ENCODE peak calls at places on chromosome 11, in seven cellular contexts. One of them, this sample, is unnamed.
A peak's percentile ranks its signal among the peaks of the same experiment; 100 is the strongest.

GRCh38 chr11:98143661-98144060 is 877.1 kb upstream of the CNTN5 start:
- DNase-seq in foreskin fibroblast: no peak
- DNase-seq in tibial nerve: no peak
- DNase-seq in lower leg skin: no peak
- DNase-seq in kidney epithelial cell: peak; percentile 55
- DNase-seq in fibroblast of lung: no peak
- DNase-seq in H1: no peak
- DNase-seq in this sample: no peak

GRCh38 chr11:75334976-75335375 is 16.5 kb downstream of the ARRB1 start:
- DNase-seq in lower leg skin: no peak
- DNase-seq in fibroblast of lung: no peak
- DNase-seq in H1: no peak
- DNase-seq in kidney epithelial cell: no peak
- DNase-seq in foreskin fibroblast: peak; percentile 44
- DNase-seq in tibial nerve: no peak
- DNase-seq in this sample: no peak

GRCh38 chr11:12979928-12980689 is 29.0 kb upstream of the RASSF10 start:
- DNase-seq in kidney epithelial cell: no peak
- DNase-seq in fibroblast of lung: no peak
- DNase-seq in H1: no peak
- DNase-seq in foreskin fibroblast: no peak
- DNase-seq in lower leg skin: no peak
- DNase-seq in tibial nerve: no peak
- DNase-seq in this sample: no peak

GRCh38 chr11:103332409-103332808 is 223.2 kb downstream of the DYNC2H1 start:
- DNase-seq in lower leg skin: no peak
- DNase-seq in fibroblast of lung: no peak
- DNase-seq in H1: no peak
- DNase-seq in tibial nerve: no peak
- DNase-seq in foreskin fibroblast: no peak
- DNase-seq in kidney epithelial cell: no peak
- DNase-seq in this sample: no peak

GRCh38 chr11:124198852-124199389 is 15.8 kb downstream of the OR10D3 start:
- DNase-seq in fibroblast of lung: no peak
- DNase-seq in H1: no peak
- DNase-seq in tibial nerve: no peak
- DNase-seq in lower leg skin: no peak
- DNase-seq in kidney epithelial cell: no peak
- DNase-seq in foreskin fibroblast: no peak
- DNase-seq in this sample: no peak

GRCh38 chr11:125955856-125956255 is 10.0 kb downstream of the VSIG10L2 start:
- DNase-seq in H1: no peak
- DNase-seq in fibroblast of lung: no peak
- DNase-seq in foreskin fibroblast: no peak
- DNase-seq in kidney epithelial cell: no peak
- DNase-seq in tibial nerve: no peak
- DNase-seq in lower leg skin: no peak
- DNase-seq in this sample: no peak

GRCh38 chr11:93921695-93922468 is 71.5 kb upstream of the VSTM5 start:
- DNase-seq in foreskin fibroblast: peak; percentile 79
- DNase-seq in tibial nerve: no peak
- DNase-seq in lower leg skin: no peak
- DNase-seq in fibroblast of lung: peak; percentile 64
- DNase-seq in kidney epithelial cell: no peak
- DNase-seq in H1: peak; percentile 43
- DNase-seq in this sample: peak; percentile 58

GRCh38 chr11:47236482-47236881 is 12.1 kb downstream of the ACP2 start:
- DNase-seq in lower leg skin: no peak
- DNase-seq in tibial nerve: no peak
- DNase-seq in fibroblast of lung: peak; percentile 49
- DNase-seq in H1: no peak
- DNase-seq in foreskin fibroblast: peak; percentile 80
- DNase-seq in kidney epithelial cell: no peak
- DNase-seq in this sample: peak; percentile 3

GRCh38 chr11:131951146-131951545 is 580.7 kb downstream of the NTM start:
- DNase-seq in foreskin fibroblast: no peak
- DNase-seq in lower leg skin: no peak
- DNase-seq in tibial nerve: no peak
- DNase-seq in fibroblast of lung: no peak
- DNase-seq in kidney epithelial cell: no peak
- DNase-seq in H1: no peak
- DNase-seq in this sample: no peak

GRCh38 chr11:64593156-64594105 is 2.4 kb downstream of the SLC22A12 start:
- DNase-seq in tibial nerve: no peak
- DNase-seq in fibroblast of lung: no peak
- DNase-seq in foreskin fibroblast: no peak
- DNase-seq in H1: no peak
- DNase-seq in kidney epithelial cell: no peak
- DNase-seq in lower leg skin: no peak
- DNase-seq in this sample: no peak

GRCh38 chr11:83721286-83721685 is 435.1 kb upstream of the CCDC90B start:
- DNase-seq in H1: no peak
- DNase-seq in fibroblast of lung: no peak
- DNase-seq in kidney epithelial cell: peak; percentile 31
- DNase-seq in lower leg skin: no peak
- DNase-seq in foreskin fibroblast: no peak
- DNase-seq in tibial nerve: no peak
- DNase-seq in this sample: no peak

GRCh38 chr11:108733479-108734116 is 68.7 kb downstream of the DDX10 start:
- DNase-seq in H1: no peak
- DNase-seq in lower leg skin: no peak
- DNase-seq in fibroblast of lung: peak; percentile 84
- DNase-seq in kidney epithelial cell: no peak
- DNase-seq in foreskin fibroblast: peak; percentile 74
- DNase-seq in tibial nerve: no peak
- DNase-seq in this sample: no peak

GRCh38 chr11:3796346-3796745 is 1.0 kb downstream of the NUP98 start:
- DNase-seq in fibroblast of lung: no peak
- DNase-seq in tibial nerve: no peak
- DNase-seq in H1: no peak
- DNase-seq in lower leg skin: no peak
- DNase-seq in kidney epithelial cell: no peak
- DNase-seq in foreskin fibroblast: no peak
- DNase-seq in this sample: no peak

GRCh38 chr11:3796796-3797328 is 492 bp downstream of the NUP98 start:
- DNase-seq in foreskin fibroblast: no peak
- DNase-seq in fibroblast of lung: no peak
- DNase-seq in kidney epithelial cell: no peak
- DNase-seq in H1: no peak
- DNase-seq in lower leg skin: peak; percentile 40
- DNase-seq in tibial nerve: no peak
- DNase-seq in this sample: no peak

GRCh38 chr11:3797329-3798090 is at the start of gene NUP98:
- DNase-seq in lower leg skin: peak; percentile 100
- DNase-seq in foreskin fibroblast: peak; percentile 100
- DNase-seq in fibroblast of lung: peak; percentile 100
- DNase-seq in kidney epithelial cell: peak; percentile 97
- DNase-seq in tibial nerve: peak; percentile 99
- DNase-seq in H1: peak; percentile 100
- DNase-seq in this sample: peak; percentile 97

GRCh38 chr11:3799143-3799542 is 1.8 kb upstream of the NUP98 start:
- DNase-seq in tibial nerve: no peak
- DNase-seq in lower leg skin: no peak
- DNase-seq in fibroblast of lung: no peak
- DNase-seq in foreskin fibroblast: no peak
- DNase-seq in kidney epithelial cell: no peak
- DNase-seq in H1: no peak
- DNase-seq in this sample: no peak

DNA sequence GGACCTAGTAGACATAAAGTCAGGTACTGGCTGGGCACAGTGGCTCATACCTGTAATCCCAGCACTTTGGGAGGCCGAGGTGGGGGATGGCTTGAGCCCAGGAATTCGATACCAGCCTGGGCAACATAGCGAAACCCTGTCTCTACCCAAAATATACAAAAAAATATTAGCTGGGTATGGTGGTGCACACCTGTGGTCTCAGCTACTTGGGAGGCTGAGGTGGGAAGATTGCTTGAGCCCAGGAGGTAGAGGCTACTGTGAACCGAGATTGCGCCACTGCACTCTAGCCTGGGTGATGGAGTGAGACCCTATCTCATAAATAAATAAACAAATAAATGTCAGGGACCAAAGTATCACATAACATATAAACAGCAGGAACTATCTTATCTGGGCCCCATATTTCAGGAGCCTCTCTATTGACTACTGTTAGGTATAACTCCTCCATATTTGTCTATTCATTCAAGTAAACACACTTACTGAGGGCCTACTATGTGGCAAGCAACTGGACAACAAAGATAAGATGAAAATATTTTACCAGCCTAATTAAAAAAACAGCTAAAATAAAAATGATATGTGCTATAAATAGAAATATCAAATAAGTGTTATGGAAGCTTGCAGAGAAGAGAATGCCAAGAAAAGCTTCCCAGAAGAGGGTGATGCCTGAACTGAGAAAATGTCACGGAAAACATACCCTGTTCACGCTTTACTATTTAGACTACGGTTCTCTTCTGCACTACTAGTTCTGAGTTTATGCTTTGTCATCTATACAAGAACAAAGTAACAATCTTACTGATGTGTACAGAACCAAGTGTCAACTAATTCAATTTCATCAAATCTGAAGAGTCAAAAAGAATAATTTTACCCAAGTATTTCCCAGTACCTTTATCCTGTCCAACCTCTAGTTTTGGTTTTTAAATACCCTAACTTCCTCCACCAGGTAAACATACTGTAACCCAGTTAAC is 1.9 kb downstream of the NUP98 start:
- DNase-seq in H1: no peak
- DNase-seq in lower leg skin: no peak
- DNase-seq in foreskin fibroblast: no peak
- DNase-seq in kidney epithelial cell: no peak
- DNase-seq in fibroblast of lung: no peak
- DNase-seq in tibial nerve: no peak
- DNase-seq in this sample: no peak
- H3K4me3 ChIP-seq in H1: no peak overlapping the region
- H3K4me3 ChIP-seq in lower leg skin: no peak overlapping the region
- H3K4me3 ChIP-seq in foreskin fibroblast: peak overlapping the region; percentile 66
- H3K4me3 ChIP-seq in kidney epithelial cell: peak overlapping the region; percentile 100
- H3K4me3 ChIP-seq in fibroblast of lung: peak overlapping the region; percentile 83
- H3K4me3 ChIP-seq in tibial nerve: peak overlapping the region; percentile 87
- H3K4me3 ChIP-seq in this sample: peak overlapping the region; percentile 81

GRCh38 chr11:119742263-119742861 is 13.4 kb upstream of the NECTIN1 start:
- DNase-seq in tibial nerve: no peak
- DNase-seq in fibroblast of lung: peak; percentile 42
- DNase-seq in H1: no peak
- DNase-seq in kidney epithelial cell: no peak
- DNase-seq in foreskin fibroblast: peak; percentile 30
- DNase-seq in lower leg skin: no peak
- DNase-seq in this sample: peak; percentile 89
- H3K4me3 ChIP-seq in tibial nerve: peak overlapping the region; percentile 28
- H3K4me3 ChIP-seq in fibroblast of lung: peak overlapping the region; percentile 4
- H3K4me3 ChIP-seq in H1: peak overlapping the region; percentile 61
- H3K4me3 ChIP-seq in kidney epithelial cell: no peak overlapping the region
- H3K4me3 ChIP-seq in foreskin fibroblast: no peak overlapping the region
- H3K4me3 ChIP-seq in lower leg skin: no peak overlapping the region
- H3K4me3 ChIP-seq in this sample: no peak overlapping the region

GRCh38 chr11:78417888-78418583 is 416 bp upstream of the GAB2 start:
- DNase-seq in lower leg skin: peak; percentile 58
- DNase-seq in tibial nerve: peak; percentile 63
- DNase-seq in H1: no peak
- DNase-seq in fibroblast of lung: peak; percentile 73
- DNase-seq in foreskin fibroblast: peak; percentile 93
- DNase-seq in kidney epithelial cell: no peak
- DNase-seq in this sample: peak; percentile 92

GRCh38 chr11:78420255-78420764 is 2.7 kb upstream of the GAB2 start:
- DNase-seq in kidney epithelial cell: peak; percentile 82
- DNase-seq in foreskin fibroblast: peak; percentile 85
- DNase-seq in fibroblast of lung: peak; percentile 89
- DNase-seq in lower leg skin: peak; percentile 66
- DNase-seq in tibial nerve: peak; percentile 92
- DNase-seq in H1: no peak
- DNase-seq in this sample: peak; percentile 70

GRCh38 chr11:78417175-78417887 is at the start of gene GAB2:
- DNase-seq in H1: no peak
- DNase-seq in tibial nerve: no peak
- DNase-seq in lower leg skin: no peak
- DNase-seq in foreskin fibroblast: no peak
- DNase-seq in fibroblast of lung: no peak
- DNase-seq in kidney epithelial cell: no peak
- DNase-seq in this sample: no peak

GRCh38 chr11:78419327-78419726 is 1.7 kb upstream of the GAB2 start:
- DNase-seq in lower leg skin: peak; percentile 71
- DNase-seq in foreskin fibroblast: peak; percentile 94
- DNase-seq in kidney epithelial cell: peak; percentile 85
- DNase-seq in fibroblast of lung: peak; percentile 98
- DNase-seq in tibial nerve: peak; percentile 72
- DNase-seq in H1: no peak
- DNase-seq in this sample: no peak

GRCh38 chr11:78418584-78419211 is 1.1 kb upstream of the GAB2 start:
- DNase-seq in fibroblast of lung: no peak
- DNase-seq in kidney epithelial cell: no peak
- DNase-seq in foreskin fibroblast: peak; percentile 8
- DNase-seq in lower leg skin: no peak
- DNase-seq in tibial nerve: peak; percentile 14
- DNase-seq in H1: no peak
- DNase-seq in this sample: no peak
- H3K4me3 ChIP-seq in fibroblast of lung: peak overlapping the region; percentile 83
- H3K4me3 ChIP-seq in kidney epithelial cell: peak overlapping the region; percentile 64
- H3K4me3 ChIP-seq in foreskin fibroblast: peak overlapping the region; percentile 77
- H3K4me3 ChIP-seq in lower leg skin: no peak overlapping the region
- H3K4me3 ChIP-seq in tibial nerve: peak overlapping the region; percentile 73
- H3K4me3 ChIP-seq in H1: peak overlapping the region; percentile 83
- H3K4me3 ChIP-seq in this sample: peak overlapping the region; percentile 81

GRCh38 chr11:8684600-8685290 is 2.2 kb downstream of the RPL27A start:
- DNase-seq in tibial nerve: no peak
- DNase-seq in foreskin fibroblast: no peak
- DNase-seq in fibroblast of lung: no peak
- DNase-seq in kidney epithelial cell: no peak
- DNase-seq in lower leg skin: no peak
- DNase-seq in H1: no peak
- DNase-seq in this sample: no peak

GRCh38 chr11:8685306-8685705 is 2.7 kb downstream of the RPL27A start:
- DNase-seq in H1: no peak
- DNase-seq in kidney epithelial cell: no peak
- DNase-seq in foreskin fibroblast: no peak
- DNase-seq in lower leg skin: no peak
- DNase-seq in fibroblast of lung: no peak
- DNase-seq in tibial nerve: no peak
- DNase-seq in this sample: no peak

GRCh38 chr11:8683115-8683807 is 669 bp downstream of the RPL27A start:
- DNase-seq in fibroblast of lung: no peak
- DNase-seq in foreskin fibroblast: no peak
- DNase-seq in kidney epithelial cell: no peak
- DNase-seq in lower leg skin: no peak
- DNase-seq in tibial nerve: no peak
- DNase-seq in H1: no peak
- DNase-seq in this sample: no peak

GRCh38 chr11:8686325-8686724 is 3.7 kb downstream of the RPL27A start:
- DNase-seq in fibroblast of lung: no peak
- DNase-seq in kidney epithelial cell: no peak
- DNase-seq in H1: no peak
- DNase-seq in lower leg skin: no peak
- DNase-seq in tibial nerve: no peak
- DNase-seq in foreskin fibroblast: no peak
- DNase-seq in this sample: no peak

DNA sequence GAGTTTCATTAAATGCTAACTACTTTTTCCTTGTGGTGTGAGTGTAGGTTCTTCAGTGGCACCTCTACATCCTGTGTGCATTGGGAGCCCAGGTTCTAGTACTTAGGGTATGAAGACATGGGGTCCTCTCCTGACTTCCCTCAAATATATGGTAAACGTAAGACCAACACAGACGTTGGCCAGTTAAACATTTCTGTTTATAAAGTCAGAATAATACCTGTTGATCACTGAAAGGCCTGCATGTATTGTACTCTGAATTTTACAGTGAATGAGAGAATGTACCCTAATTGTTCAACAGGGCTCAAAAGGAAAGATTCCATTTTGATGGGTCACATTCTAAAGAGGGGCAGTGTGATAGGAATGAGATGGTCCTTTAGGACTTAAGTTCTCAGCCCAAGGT is 3.2 kb downstream of the RPL27A start:
- DNase-seq in kidney epithelial cell: no peak
- DNase-seq in lower leg skin: no peak
- DNase-seq in foreskin fibroblast: no peak
- DNase-seq in tibial nerve: no peak
- DNase-seq in fibroblast of lung: no peak
- DNase-seq in H1: no peak
- DNase-seq in this sample: no peak
- H3K4me3 ChIP-seq in kidney epithelial cell: no peak overlapping the region
- H3K4me3 ChIP-seq in lower leg skin: no peak overlapping the region
- H3K4me3 ChIP-seq in foreskin fibroblast: no peak overlapping the region
- H3K4me3 ChIP-seq in tibial nerve: no peak overlapping the region
- H3K4me3 ChIP-seq in fibroblast of lung: no peak overlapping the region
- H3K4me3 ChIP-seq in H1: no peak overlapping the region
- H3K4me3 ChIP-seq in this sample: no peak overlapping the region